ENCODE peak calls at places on chromosome 10, in ten cellular contexts. X is astrocyte, M is OCI-LY7, T is left lung, S is heart right ventricle, V is DND-41, E is A549, A is breast epithelium, F is heart left ventricle, D is HCT116. H is an unnamed sample. For H3K4me1, the result is how much of the 10 kb centered on the place peaks cover.

GRCh38 chr10:86756511-86757109 is at the start of gene BMPR1A:
- DNase-seq in X (no peak), M (no peak), T (peak), S (no peak), V (no peak), E (no peak), A (peak), F (peak), D (no peak), H (no peak)

GRCh38 chr10:124496150-124496549 is 34.5 kb downstream of the LHPP start:
- DNase-seq in X (no peak), M (no peak), T (no peak), S (no peak), V (no peak), E (no peak), A (no peak), F (no peak), D (no peak), H (no peak)

GRCh38 chr10:86306628-86307278 is 59.8 kb downstream of the GRID1 start:
- DNase-seq in X (no peak), M (peak), T (peak), S (no peak), V (peak), E (no peak), A (no peak), F (no peak), D (no peak), H (no peak)

GRCh38 chr10:71621263-71621751 is 98.3 kb downstream of the C10orf105 start:
- DNase-seq in X (no peak), M (peak), T (no peak), S (no peak), V (no peak), E (no peak), A (peak), F (no peak), D (no peak), H (no peak)

GRCh38 chr10:125060851-125061556 is 99.4 kb downstream of the CTBP2 start:
- DNase-seq in X (peak), M (peak), T (peak), S (peak), V (peak), E (peak), A (peak), F (peak), D (peak), H (peak)

GRCh38 chr10:84548869-84549268 is 220.5 kb downstream of the CCSER2 start:
- DNase-seq in X (no peak), M (no peak), T (no peak), S (no peak), V (no peak), E (no peak), A (no peak), F (no peak), D (no peak), H (no peak)

GRCh38 chr10:43591303-43591904 is 14.8 kb upstream of the ZNF485 start:
- DNase-seq in X (no peak), M (no peak), T (no peak), S (no peak), V (no peak), E (no peak), A (no peak), F (no peak), D (no peak), H (no peak)

GRCh38 chr10:94423627-94424026 is 21.3 kb downstream of the TBC1D12 start:
- DNase-seq in X (peak), M (no peak), T (no peak), S (no peak), V (no peak), E (no peak), A (no peak), F (no peak), D (no peak), H (no peak)

GRCh38 chr10:114288424-114289095 is 49.5 kb downstream of the VWA2 start:
- DNase-seq in X (no peak), M (no peak), T (no peak), S (no peak), V (no peak), E (no peak), A (no peak), F (no peak), D (no peak), H (no peak)

GRCh38 chr10:43210556-43210955 is 56.3 kb downstream of the RASGEF1A start:
- DNase-seq in X (no peak), M (no peak), T (peak), S (no peak), V (no peak), E (no peak), A (no peak), F (no peak), D (no peak), H (no peak)

GRCh38 chr10:105952153-105952552 is 1212.4 kb downstream of the SORCS1 start:
- DNase-seq in X (peak), M (peak), T (peak), S (no peak), V (no peak), E (no peak), A (peak), F (no peak), D (no peak), H (no peak)

GRCh38 chr10:34590802-34591201 is 224.3 kb downstream of the PARD3 start:
- DNase-seq in X (no peak), M (no peak), T (no peak), S (no peak), V (no peak), E (no peak), A (no peak), F (no peak), D (no peak), H (no peak)

GRCh38 chr10:79322616-79323566 is 24.4 kb upstream of the PPIF start:
- DNase-seq in X (peak), M (no peak), T (peak), S (no peak), V (peak), E (no peak), A (peak), F (peak), D (no peak), H (peak)

GRCh38 chr10:86287966-86288579 is 78.5 kb downstream of the GRID1 start:
- DNase-seq in X (no peak), M (peak), T (no peak), S (no peak), V (no peak), E (no peak), A (peak), F (no peak), D (no peak), H (no peak)

GRCh38 chr10:58010076-58010475 is 257.6 kb downstream of the IPMK start:
- DNase-seq in X (no peak), M (no peak), T (no peak), S (no peak), V (no peak), E (no peak), A (no peak), F (no peak), D (no peak), H (no peak)

DNA sequence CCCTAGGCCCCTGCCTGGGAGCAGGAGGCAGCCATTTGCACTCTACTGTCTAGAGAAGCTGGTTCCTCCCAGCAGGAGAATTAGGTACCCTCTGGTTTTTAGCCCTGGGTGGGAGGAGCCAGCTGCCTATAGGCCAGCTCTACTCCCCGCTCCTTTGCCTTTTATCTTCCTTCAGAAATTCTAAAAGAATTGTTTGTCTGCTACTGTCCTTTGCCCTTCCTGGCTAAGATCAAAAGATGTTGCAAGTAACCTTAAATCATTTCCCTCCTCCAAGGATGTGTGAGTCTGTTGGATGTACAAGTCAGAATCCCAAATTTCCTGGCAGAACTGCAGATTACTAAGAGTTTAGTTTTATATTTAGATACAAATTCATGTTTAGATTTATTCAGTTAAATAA is 30.2 kb upstream of the SH2D4B start:
- DNase-seq in X (no peak), M (no peak), T (no peak), S (no peak), V (no peak), E (no peak), A (no peak), F (no peak), D (no peak), H (no peak)
- H3K4me1 ChIP-seq in X (half or more), M (under half), T (half or more), S (half or more), V (under half), E (half or more), A (under half), F (half or more), D (half or more), H (half or more)

DNA sequence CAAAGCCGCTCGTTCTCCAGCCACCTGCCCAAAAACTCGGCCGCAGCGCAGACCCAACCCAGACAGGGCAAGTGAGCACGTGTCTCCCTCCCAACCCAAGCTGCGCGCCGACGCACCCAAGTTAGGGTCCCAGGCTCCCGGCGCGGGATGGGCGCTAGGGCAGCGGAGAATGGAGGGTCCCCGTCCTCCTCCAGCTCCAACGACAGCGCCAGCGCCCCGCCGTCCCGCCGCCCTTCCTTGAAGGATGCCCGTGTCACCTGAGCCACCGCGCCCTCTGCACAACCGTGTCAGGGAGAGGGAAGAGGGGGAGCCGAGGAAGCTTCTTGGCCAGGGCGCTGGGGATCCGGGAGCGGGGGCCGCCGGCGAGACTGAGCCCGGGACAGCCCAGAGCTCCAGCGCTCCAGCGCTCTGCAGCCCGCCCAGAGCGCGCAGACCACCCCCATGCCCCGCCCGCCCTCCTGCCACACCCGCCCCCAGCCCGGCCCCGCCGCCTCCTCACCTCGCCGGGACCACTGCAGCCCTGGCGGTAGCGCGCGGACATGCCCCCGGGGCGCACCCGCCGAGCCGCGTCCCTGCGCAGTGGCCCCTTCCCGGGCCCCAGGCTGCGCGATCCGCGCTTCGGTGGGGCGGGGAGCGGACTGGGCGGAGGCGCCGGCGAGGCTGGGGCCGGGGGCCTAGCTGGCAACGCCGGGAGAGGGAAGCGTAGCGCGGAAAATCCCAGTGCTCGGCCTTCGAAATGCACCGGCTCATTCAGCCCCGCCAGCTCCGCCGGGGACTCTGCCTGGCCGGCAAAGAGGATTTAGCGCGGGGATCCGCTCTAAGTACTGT is at the start of gene SLC16A12:
- DNase-seq in X (no peak), M (no peak), T (no peak), S (peak), V (no peak), E (no peak), A (no peak), F (peak), D (no peak), H (no peak)
- TF ChIP-seq CTCF in X (no peak), M (no peak), T (no peak), S (no peak), V (no peak), E (no peak), A (no peak), F (no peak), D (no peak), H (no peak)

GRCh38 chr10:60733826-60734225 is 44.5 kb upstream of the CDK1 start:
- DNase-seq in X (no peak), M (no peak), T (no peak), S (no peak), V (no peak), E (no peak), A (no peak), F (no peak), D (no peak), H (no peak)
- H3K4me3 ChIP-seq in X (no peak), M (no peak), T (peak), S (peak), V (no peak), E (peak), A (peak), F (no peak), D (peak), H (no peak)

GRCh38 chr10:14533295-14533694 is 202.6 kb upstream of the FRMD4A start:
- DNase-seq in X (no peak), M (no peak), T (no peak), S (no peak), V (no peak), E (no peak), A (no peak), F (no peak), D (no peak), H (no peak)

GRCh38 chr10:14534152-14534551 is 203.4 kb upstream of the FRMD4A start:
- DNase-seq in X (no peak), M (no peak), T (no peak), S (no peak), V (no peak), E (no peak), A (no peak), F (no peak), D (no peak), H (no peak)

GRCh38 chr10:14536269-14536903 is 205.7 kb upstream of the FRMD4A start:
- DNase-seq in X (no peak), M (no peak), T (no peak), S (no peak), V (no peak), E (no peak), A (no peak), F (no peak), D (no peak), H (no peak)

GRCh38 chr10:14532473-14533251 is 201.9 kb upstream of the FRMD4A start:
- DNase-seq in X (peak), M (no peak), T (no peak), S (no peak), V (no peak), E (peak), A (no peak), F (no peak), D (no peak), H (no peak)

GRCh38 chr10:14535497-14536199 is 204.9 kb upstream of the FRMD4A start:
- DNase-seq in X (no peak), M (no peak), T (no peak), S (no peak), V (no peak), E (no peak), A (no peak), F (no peak), D (no peak), H (no peak)
- H3K4me1 ChIP-seq in X (under half), M (under half), T (under half), S (under half), V (under half), E (half or more), A (under half), F (under half), D (under half), H (under half)

GRCh38 chr10:18583575-18584270 is 67.7 kb downstream of the NSUN6 start:
- DNase-seq in X (no peak), M (no peak), T (no peak), S (no peak), V (no peak), E (no peak), A (no peak), F (no peak), D (no peak), H (no peak)
- TF ChIP-seq CTCF in X (no peak), M (peak), T (peak), S (peak), V (peak), E (peak), A (peak), F (no peak), D (no peak), H (peak)